ENCODE peak calls at places on chromosomes 7 and 10, in ten cellular contexts. Y is stomach, D is cardiac muscle cell, P is right cardiac atrium, Q is A549, N is DND-41, V is tibial artery, T is IMR-90, Z is adrenal gland, H is fibroblast of lung. C is an unnamed sample.

GRCh38 chr7:108135446-108136190 is 5.5 kb upstream of the LAMB4 start:
- DNase-seq in Y (no peak), D (no peak), P (no peak), Q (no peak), N (no peak), V (no peak), T (no peak), Z (no peak), H (no peak), C (no peak)

GRCh38 chr10:87915406-87915805 is 52.0 kb downstream of the PTEN start:
- DNase-seq in Y (no peak), D (no peak), P (no peak), Q (no peak), N (no peak), V (no peak), T (no peak), Z (no peak), H (no peak), C (no peak)

GRCh38 chr7:116273283-116273917 is 63.1 kb downstream of the TES start:
- DNase-seq in Y (no peak), D (no peak), P (no peak), Q (peak; percentile 91), N (no peak), V (no peak), T (no peak), Z (no peak), H (no peak), C (no peak)

GRCh38 chr10:76160758-76161555 is 729.5 kb downstream of the LRMDA start:
- DNase-seq in Y (no peak), D (peak; percentile 10), P (no peak), Q (no peak), N (no peak), V (no peak), T (no peak), Z (no peak), H (no peak), C (no peak)

GRCh38 chr7:30321992-30322637 is 37.7 kb downstream of the ZNRF2 start:
- DNase-seq in Y (no peak), D (peak; percentile 56), P (no peak), Q (no peak), N (no peak), V (no peak), T (no peak), Z (no peak), H (peak; percentile 34), C (no peak)

GRCh38 chr7:2477447-2478386 is 1.5 kb upstream of the GRIFIN start:
- DNase-seq in Y (peak; percentile 77), D (peak; percentile 69), P (peak; percentile 87), Q (peak; percentile 53), N (no peak), V (no peak), T (peak; percentile 49), Z (peak; percentile 62), H (peak; percentile 46), C (peak; percentile 66)

GRCh38 chr10:125482108-125482507 is 200.9 kb downstream of the TEX36 start:
- DNase-seq in Y (no peak), D (no peak), P (no peak), Q (no peak), N (no peak), V (no peak), T (no peak), Z (no peak), H (no peak), C (no peak)

GRCh38 chr10:131556061-131556896 is 244.8 kb upstream of the TCERG1L start:
- DNase-seq in Y (peak; percentile 23), D (no peak), P (no peak), Q (no peak), N (no peak), V (peak; percentile 42), T (no peak), Z (no peak), H (no peak), C (no peak)

GRCh38 chr7:27482219-27482618 is 180.5 kb downstream of the HIBADH start:
- DNase-seq in Y (no peak), D (no peak), P (no peak), Q (no peak), N (no peak), V (no peak), T (no peak), Z (no peak), H (no peak), C (no peak)

GRCh38 chr7:71618281-71618680 is 486.3 kb downstream of the GALNT17 start:
- DNase-seq in Y (no peak), D (no peak), P (no peak), Q (no peak), N (no peak), V (no peak), T (no peak), Z (no peak), H (no peak), C (no peak)

GRCh38 chr10:122931088-122931958 is 20.9 kb downstream of the FAM24A start:
- DNase-seq in Y (no peak), D (no peak), P (no peak), Q (no peak), N (no peak), V (no peak), T (peak; percentile 65), Z (no peak), H (no peak), C (no peak)

GRCh38 chr10:118341678-118342637 is at the start of gene FAM204A:
- DNase-seq in Y (peak; percentile 95), D (peak; percentile 94), P (peak; percentile 96), Q (peak; percentile 93), N (peak; percentile 97), V (peak; percentile 96), T (peak; percentile 90), Z (peak; percentile 91), H (peak; percentile 93), C (peak; percentile 95)

GRCh38 chr7:55546826-55547225 is 25.5 kb downstream of the VOPP1 start:
- DNase-seq in Y (peak; percentile 83), D (peak; percentile 80), P (peak; percentile 81), Q (peak; percentile 84), N (no peak), V (peak; percentile 90), T (peak; percentile 79), Z (peak; percentile 93), H (peak; percentile 80), C (no peak)

GRCh38 chr7:95690367-95690947 is 81.9 kb upstream of the DYNC1I1 start:
- DNase-seq in Y (no peak), D (peak; percentile 69), P (no peak), Q (peak; percentile 73), N (peak; percentile 32), V (no peak), T (peak; percentile 41), Z (peak; percentile 32), H (peak; percentile 66), C (no peak)

GRCh38 chr10:11177926-11178453 is 160.3 kb downstream of the CELF2 start:
- DNase-seq in Y (no peak), D (no peak), P (peak; percentile 62), Q (no peak), N (peak; percentile 63), V (no peak), T (no peak), Z (no peak), H (no peak), C (no peak)
- H3K4me1 ChIP-seq in Y (peaks cover 47% of the 10 kb centered on the region), D (peaks cover 58% of the 10 kb centered on the region), P (peaks cover 12% of the 10 kb centered on the region), Q (no peaks in the 10 kb centered on the region), N (peaks cover 97% of the 10 kb centered on the region), V (no peaks in the 10 kb centered on the region), T (no peaks in the 10 kb centered on the region), Z (no peaks in the 10 kb centered on the region), H (no peaks in the 10 kb centered on the region), C (peaks cover 98% of the 10 kb centered on the region)

GRCh38 chr10:73816917-73817729 is 5.7 kb upstream of the NDST2 start:
- DNase-seq in Y (no peak), D (peak; percentile 26), P (no peak), Q (no peak), N (no peak), V (no peak), T (no peak), Z (no peak), H (no peak), C (no peak)
- H3K27ac ChIP-seq in Y (peak overlapping the region; percentile 54), D (no peak overlapping the region), P (peak overlapping the region; percentile 11), Q (no peak overlapping the region), N (peak overlapping the region; percentile 33), V (peak overlapping the region; percentile 43), T (peak overlapping the region; percentile 88), Z (peak overlapping the region; percentile 72), H (no peak overlapping the region), C (peak overlapping the region; percentile 19)

GRCh38 chr7:149097088-149097487 is 6.6 kb upstream of the ZNF786 start:
- DNase-seq in Y (no peak), D (no peak), P (no peak), Q (no peak), N (no peak), V (peak; percentile 13), T (peak; percentile 28), Z (no peak), H (no peak), C (no peak)
- H3K4me1 ChIP-seq in Y (no peaks in the 10 kb centered on the region), D (no peaks in the 10 kb centered on the region), P (no peaks in the 10 kb centered on the region), Q (no peaks in the 10 kb centered on the region), N (no peaks in the 10 kb centered on the region), V (no peaks in the 10 kb centered on the region), T (no peaks in the 10 kb centered on the region), Z (no peaks in the 10 kb centered on the region), H (no peaks in the 10 kb centered on the region), C (no peaks in the 10 kb centered on the region)

DNA sequence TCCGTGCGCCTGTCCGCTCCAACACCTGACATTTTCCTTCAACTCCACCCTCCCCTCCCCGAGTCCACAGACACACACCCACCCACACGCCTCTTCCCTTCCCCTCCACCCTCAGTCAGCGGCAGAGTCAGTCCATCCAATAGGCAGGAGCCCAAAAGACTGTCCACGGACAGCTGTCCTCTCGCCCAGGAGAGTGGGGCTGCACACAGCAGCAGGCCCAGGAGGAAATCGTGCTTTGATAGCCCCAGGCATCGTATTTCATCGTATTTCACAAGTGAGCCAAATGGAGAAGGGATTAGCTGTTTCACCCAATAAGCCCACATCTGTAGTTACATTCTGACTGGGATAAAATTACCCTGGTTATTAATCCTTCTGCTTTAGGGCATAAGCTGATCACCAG is 285.1 kb downstream of the ZEB1 start:
- DNase-seq in Y (no peak), D (peak; percentile 43), P (peak; percentile 67), Q (no peak), N (no peak), V (no peak), T (peak; percentile 41), Z (no peak), H (peak; percentile 74), C (no peak)
- H3K27ac ChIP-seq in Y (peak overlapping the region; percentile 90), D (peak overlapping the region; percentile 8), P (peak overlapping the region; percentile 61), Q (peak overlapping the region; percentile 85), N (no peak overlapping the region), V (peak overlapping the region; percentile 83), T (no peak overlapping the region), Z (peak overlapping the region; percentile 80), H (peak overlapping the region; percentile 76), C (no peak overlapping the region)

DNA sequence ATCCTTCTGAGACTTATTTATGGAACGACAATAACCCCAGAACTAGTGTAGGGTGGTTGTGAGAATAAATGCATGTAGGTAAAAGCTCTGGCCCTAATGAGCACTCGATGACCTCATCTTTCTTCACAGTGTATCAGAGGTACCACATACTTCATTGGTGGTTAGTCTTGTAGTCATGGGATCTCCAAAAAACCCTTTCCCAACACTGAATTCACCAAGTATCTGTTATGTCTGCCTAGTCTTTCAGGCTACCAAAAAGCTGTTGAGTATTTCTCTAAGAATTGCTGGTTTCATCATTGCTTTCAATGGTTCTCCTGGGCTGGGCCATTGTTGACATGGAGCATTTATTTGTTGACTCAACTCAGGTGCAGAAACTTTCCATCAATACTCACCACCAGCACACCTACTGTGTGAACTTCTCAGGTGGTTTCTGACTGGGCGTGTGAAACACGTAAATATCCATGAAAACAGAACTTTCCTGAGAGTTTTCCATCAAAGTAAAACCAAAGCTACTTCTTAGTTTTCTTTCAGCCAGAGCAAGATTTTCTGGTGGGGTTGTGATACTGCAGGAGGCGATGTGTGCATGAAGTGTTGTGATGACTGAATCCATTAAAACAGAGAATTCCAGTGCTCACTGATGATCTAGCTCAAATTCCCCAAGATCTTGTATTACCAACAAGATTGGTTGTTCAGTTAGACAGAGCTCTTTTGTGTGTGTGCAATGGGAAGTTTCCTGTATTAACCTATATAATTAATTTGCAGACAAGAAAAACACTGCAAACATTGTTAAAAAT is 51.4 kb upstream of the SLC35B4 start:
- DNase-seq in Y (no peak), D (no peak), P (no peak), Q (peak; percentile 65), N (no peak), V (no peak), T (no peak), Z (no peak), H (no peak), C (no peak)
- H3K4me1 ChIP-seq in Y (peaks cover 24% of the 10 kb centered on the region), D (no peaks in the 10 kb centered on the region), P (no peaks in the 10 kb centered on the region), Q (peaks cover 70% of the 10 kb centered on the region), N (no peaks in the 10 kb centered on the region), V (no peaks in the 10 kb centered on the region), T (peaks cover 8% of the 10 kb centered on the region), Z (no peaks in the 10 kb centered on the region), H (no peaks in the 10 kb centered on the region), C (no peaks in the 10 kb centered on the region)

C was measured in CD8-positive, alpha-beta memory T cell.